ENCODE peak calls at places on chromosomes 6 and 20, in ten cellular contexts. K, I, A, W, F, M, G, J, O and C are unnamed samples.

GRCh38 chr6:149093643-149094042 is 223.9 kb upstream of the TAB2 start:
- DNase-seq in F (peak), M (no peak), G (no peak), J (no peak), A (no peak), K (peak), I (no peak), W (no peak), O (no peak), C (no peak)

GRCh38 chr6:5990776-5991175 is 15.9 kb downstream of the NRN1 start:
- DNase-seq in K (no peak), W (no peak), G (no peak), A (no peak), J (no peak), I (no peak), O (no peak), M (no peak), F (no peak), C (no peak)

GRCh38 chr6:24743265-24743943 is 24.4 kb upstream of the C6orf62 start:
- DNase-seq in F (peak), W (no peak), I (no peak), A (no peak), K (peak), O (no peak), J (peak), G (no peak), M (peak), C (peak)

GRCh38 chr6:125913864-125914351 is 42.7 kb upstream of the HINT3 start:
- DNase-seq in F (peak), G (no peak), I (no peak), M (peak), W (no peak), O (no peak), J (peak), A (no peak), K (peak), C (no peak)

GRCh38 chr6:170206317-170206621 is 84.6 kb downstream of the DLL1 start:
- DNase-seq in J (no peak), M (no peak), O (no peak), F (no peak), A (no peak), K (no peak), W (no peak), G (no peak), I (no peak), C (no peak)

GRCh38 chr6:127538750-127539264 is 19.7 kb upstream of the MTCL3 start:
- DNase-seq in M (no peak), A (no peak), W (no peak), J (no peak), I (no peak), O (no peak), F (no peak), G (no peak), K (no peak), C (no peak)

GRCh38 chr6:56334937-56335336 is 87.6 kb upstream of the COL21A1 start:
- DNase-seq in J (no peak), G (no peak), O (no peak), K (no peak), M (no peak), W (no peak), A (no peak), F (peak), I (no peak), C (no peak)

GRCh38 chr6:24497254-24497989 is 2.7 kb downstream of the ALDH5A1 start:
- DNase-seq in J (no peak), A (no peak), W (no peak), K (no peak), I (no peak), F (no peak), G (no peak), M (no peak), O (no peak), C (no peak)

GRCh38 chr20:11180186-11180585 is 506.4 kb upstream of the JAG1 start:
- DNase-seq in M (no peak), J (no peak), W (no peak), K (no peak), G (no peak), O (no peak), A (no peak), I (no peak), F (no peak), C (no peak)

DNA sequence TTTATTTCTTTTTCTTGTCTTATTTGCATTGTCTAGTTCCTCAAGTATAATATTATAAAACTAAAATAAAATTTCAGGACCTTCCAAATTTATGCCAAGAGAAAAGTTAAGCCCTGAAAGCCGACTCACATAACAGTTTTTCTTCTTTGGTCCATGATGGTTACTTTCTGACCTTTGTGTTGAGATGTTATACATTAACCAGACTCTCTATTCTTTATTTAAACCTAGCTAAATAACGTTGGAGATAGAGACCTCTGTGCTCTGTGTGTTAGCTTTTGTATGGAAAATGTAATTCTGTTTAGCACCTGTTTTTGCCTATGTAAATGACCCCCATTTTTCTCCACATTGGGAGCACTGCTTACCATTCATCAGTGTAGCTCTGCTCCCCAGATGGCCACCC is 352.4 kb downstream of the CD109 start:
- DNase-seq in M (no peak), F (no peak), A (no peak), K (no peak), O (no peak), I (no peak), J (no peak), G (no peak), W (no peak), C (no peak)
- TF ChIP-seq CTCF in M (no peak), F (no peak), A (no peak), K (no peak), O (no peak), I (no peak), J (no peak), G (no peak), W (no peak), C (no peak)

GRCh38 chr6:1146500-1146899 is 165.4 kb upstream of the FOXQ1 start:
- DNase-seq in O (no peak), F (no peak), J (no peak), W (no peak), A (no peak), M (no peak), I (no peak), K (no peak), G (no peak), C (no peak)
- TF ChIP-seq CTCF in O (no peak), F (no peak), J (no peak), W (no peak), A (no peak), M (no peak), I (no peak), K (no peak), G (no peak), C (no peak)

DNA sequence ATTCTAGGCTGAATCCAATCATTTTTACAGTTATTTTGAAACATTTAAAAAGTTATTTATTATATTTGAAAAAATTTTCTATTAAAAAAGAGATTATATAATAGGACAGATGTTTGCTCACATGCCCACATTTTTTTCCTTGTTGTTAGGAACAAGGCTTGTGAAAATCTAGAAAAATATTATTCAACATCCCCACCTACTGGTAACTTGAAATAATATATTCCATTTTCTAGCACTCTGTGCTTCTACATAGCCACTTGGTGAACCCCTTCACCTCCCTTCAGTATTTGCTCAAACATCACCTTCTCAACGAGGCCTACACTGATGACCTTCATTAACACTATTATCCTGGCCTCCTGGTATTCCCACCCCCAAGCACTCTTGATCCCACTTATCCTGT is 18.4 kb upstream of the GPRC6A start:
- DNase-seq in W (no peak), F (peak), I (no peak), O (no peak), J (peak), M (no peak), G (no peak), A (no peak), K (no peak), C (no peak)
- TF ChIP-seq CTCF in W (peak), F (peak), I (peak), O (peak), J (no peak), M (no peak), G (no peak), A (no peak), K (peak), C (no peak)

GRCh38 chr6:84026721-84027164 is 6.8 kb upstream of the MRAP2 start:
- DNase-seq in A (no peak), I (no peak), F (no peak), W (no peak), G (no peak), M (no peak), K (no peak), J (no peak), O (no peak), C (no peak)
- TF ChIP-seq CTCF in A (no peak), I (no peak), F (no peak), W (no peak), G (no peak), M (no peak), K (no peak), J (no peak), O (no peak), C (no peak)

DNA sequence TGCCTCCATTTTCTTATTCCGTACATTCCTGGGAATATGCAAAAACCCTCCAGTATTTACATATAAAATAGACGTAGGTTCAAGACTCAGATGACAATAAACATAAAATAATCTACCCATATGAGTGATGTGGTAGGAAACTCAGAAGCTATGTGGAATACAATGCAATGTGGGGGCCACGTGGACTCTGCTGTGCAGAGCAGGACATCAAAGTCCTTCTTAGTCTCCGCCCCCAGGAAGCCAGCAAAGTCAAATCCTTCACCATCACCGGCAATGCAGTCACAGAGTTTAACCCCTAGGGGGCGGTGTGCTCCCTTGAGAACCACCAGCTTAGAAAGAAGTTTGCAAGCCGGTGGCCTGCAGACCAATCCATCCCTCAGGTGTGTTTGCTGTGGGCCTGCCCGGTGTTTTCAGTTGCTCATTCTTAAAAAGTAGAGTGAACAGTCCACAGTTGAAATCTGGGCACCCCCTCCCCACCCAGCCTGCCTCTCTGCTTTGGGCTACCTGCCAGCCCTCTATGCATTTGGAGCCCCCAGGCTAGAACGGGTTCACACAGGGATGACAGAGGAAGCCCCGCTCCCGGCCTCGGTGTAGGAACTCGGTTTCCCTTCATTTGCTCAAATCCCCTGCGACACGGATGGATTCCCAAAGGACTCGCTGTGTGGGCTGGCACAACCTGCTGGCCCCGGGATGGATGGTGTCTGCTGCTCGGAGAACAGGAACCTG is 59.9 kb downstream of the SULF2 start:
- DNase-seq in I (peak), G (peak), K (peak), W (peak), O (peak), A (peak), M (peak), F (peak), J (peak), C (peak)
- TF ChIP-seq CTCF in I (peak), G (peak), K (peak), W (peak), O (peak), A (peak), M (peak), F (peak), J (peak), C (peak)

GRCh38 chr20:9903048-9903651 is 64.3 kb upstream of the PAK5 start:
- DNase-seq in F (no peak), G (no peak), A (no peak), I (peak), K (no peak), M (no peak), J (no peak), W (no peak), O (no peak), C (no peak)
- TF ChIP-seq CTCF in F (peak), G (no peak), A (peak), I (peak), K (peak), M (no peak), J (peak), W (peak), O (peak), C (peak)